ENCODE peak calls at places on chromosomes 3 and 15, in six cellular contexts. S is GM12878, X is HepG2, P is HCT116, I is K562, H is SK-N-SH. M is an unnamed sample.

GRCh38 chr3:95200384-95200783 is 1137.5 kb downstream of the NSUN3 start:
- DNase-seq in X (no peak), I (no peak), S (no peak), H (no peak), P (no peak), M (no peak)

GRCh38 chr15:75203017-75203907 is 1.6 kb downstream of the C15orf39 start:
- DNase-seq in S (no peak), X (no peak), P (no peak), I (peak; percentile 27), H (peak; percentile 38), M (peak; percentile 69)

GRCh38 chr3:132907293-132907692 is 130.9 kb upstream of the TMEM108 start:
- DNase-seq in P (no peak), H (no peak), I (no peak), X (no peak), S (no peak), M (no peak)

GRCh38 chr3:115660646-115661442 is 37.5 kb downstream of the GAP43 start:
- DNase-seq in X (no peak), I (no peak), S (no peak), H (no peak), P (no peak), M (no peak)

GRCh38 chr15:58457466-58457965 is 25.7 kb downstream of the LIPC start:
- DNase-seq in P (no peak), S (peak; percentile 88), H (no peak), I (no peak), X (no peak), M (no peak)

GRCh38 chr3:76047368-76047767 is 262.0 kb upstream of the ZNF717 start:
- DNase-seq in S (no peak), P (no peak), X (no peak), I (no peak), H (peak; percentile 39), M (no peak)

GRCh38 chr3:19427417-19428149 is 279.3 kb downstream of the KCNH8 start:
- DNase-seq in I (no peak), P (no peak), H (no peak), X (no peak), S (no peak), M (no peak)

GRCh38 chr3:11459147-11459837 is 184.4 kb downstream of the VGLL4 start:
- DNase-seq in H (no peak), P (no peak), S (no peak), I (no peak), X (no peak), M (no peak)

GRCh38 chr3:129481783-129482332 is 41.8 kb downstream of the IFT122 start:
- DNase-seq in P (no peak), H (peak; percentile 48), S (no peak), I (peak; percentile 24), X (no peak), M (no peak)

GRCh38 chr3:143794793-143795462 is 53.3 kb downstream of the SLC9A9 start:
- DNase-seq in P (no peak), S (no peak), I (no peak), X (no peak), H (no peak), M (no peak)

GRCh38 chr15:91335702-91336101 is 235.6 kb downstream of the SV2B start:
- DNase-seq in X (no peak), I (no peak), S (no peak), P (no peak), H (peak; percentile 29), M (no peak)

GRCh38 chr15:98401029-98401428 is 247.3 kb upstream of the IGF1R start:
- DNase-seq in H (no peak), X (no peak), P (no peak), I (no peak), S (no peak), M (no peak)

GRCh38 chr3:69558912-69559311 is 173.0 kb upstream of the FRMD4B start:
- DNase-seq in P (no peak), S (no peak), I (no peak), H (no peak), X (no peak), M (no peak)

GRCh38 chr15:75177360-75178071 is 24.2 kb upstream of the C15orf39 start:
- DNase-seq in S (no peak), I (no peak), P (no peak), X (no peak), H (peak; percentile 48), M (no peak)

GRCh38 chr15:74957301-74958035 is 896 bp upstream of the RPP25 start:
- DNase-seq in S (no peak), X (no peak), I (no peak), H (no peak), P (no peak), M (peak; percentile 43)

GRCh38 chr3:167318996-167319615 is 61.0 kb downstream of the ZBBX start:
- DNase-seq in H (no peak), S (no peak), P (no peak), X (no peak), I (no peak), M (no peak)

GRCh38 chr3:22322861-22323260 is 571.9 kb upstream of the ZNF385D start:
- DNase-seq in X (no peak), I (no peak), P (no peak), S (no peak), H (no peak), M (no peak)

GRCh38 chr15:38455096-38455495 is 1.2 kb downstream of the FAM98B start:
- DNase-seq in X (no peak), H (no peak), S (no peak), I (peak; percentile 22), P (no peak), M (no peak)

GRCh38 chr3:115217678-115218451 is 70.8 kb upstream of the ZBTB20 start:
- DNase-seq in S (no peak), I (peak; percentile 8), H (peak; percentile 35), X (peak; percentile 32), P (peak; percentile 42), M (peak; percentile 77)

GRCh38 chr15:85114886-85115285 is 133.2 kb downstream of the PDE8A start:
- DNase-seq in X (no peak), H (no peak), S (no peak), P (no peak), I (no peak), M (no peak)

GRCh38 chr3:193962986-193963683 is 172.8 kb upstream of the HES1 start:
- DNase-seq in P (no peak), S (no peak), X (no peak), I (no peak), H (no peak), M (no peak)

GRCh38 chr3:150319900-150320299 is 88.2 kb upstream of the TSC22D2 start:
- DNase-seq in H (no peak), P (peak; percentile 95), S (no peak), I (no peak), X (peak; percentile 39), M (peak; percentile 95)

GRCh38 chr15:71364117-71364584 is 248.9 kb downstream of the THSD4 start:
- DNase-seq in P (no peak), H (no peak), I (no peak), X (no peak), S (no peak), M (no peak)

GRCh38 chr3:193788189-193788946 is 195.4 kb downstream of the OPA1 start:
- DNase-seq in H (peak; percentile 75), X (peak; percentile 64), S (peak; percentile 9), I (peak; percentile 89), P (peak; percentile 51), M (peak; percentile 74)

GRCh38 chr3:46719735-46720271 is 2.1 kb upstream of the PRSS50 start:
- DNase-seq in X (no peak), P (no peak), I (no peak), H (no peak), S (no peak), M (no peak)

GRCh38 chr3:192409203-192409837 is 318.0 kb downstream of the FGF12 start:
- DNase-seq in I (no peak), H (peak; percentile 26), S (no peak), X (no peak), P (no peak), M (peak; percentile 43)

GRCh38 chr3:177300842-177301241 is 103.6 kb upstream of the TBL1XR1 start:
- DNase-seq in H (no peak), P (no peak), I (no peak), X (no peak), S (no peak), M (no peak)

GRCh38 chr15:81386947-81387346 is 12.9 kb upstream of the TMC3 start:
- DNase-seq in I (no peak), H (no peak), P (no peak), X (no peak), S (no peak), M (no peak)

GRCh38 chr15:81387629-81388430 is 13.8 kb upstream of the TMC3 start:
- DNase-seq in X (no peak), P (no peak), H (peak; percentile 66), I (no peak), S (no peak), M (no peak)

GRCh38 chr15:81394609-81395008 is 20.6 kb upstream of the TMC3 start:
- DNase-seq in S (no peak), X (no peak), H (no peak), P (no peak), I (no peak), M (no peak)

GRCh38 chr15:81388431-81388760 is 14.4 kb upstream of the TMC3 start:
- DNase-seq in S (no peak), I (no peak), H (no peak), X (no peak), P (no peak), M (no peak)

GRCh38 chr15:81391657-81392056 is 17.6 kb upstream of the TMC3 start:
- DNase-seq in I (no peak), S (no peak), X (no peak), H (no peak), P (no peak), M (no peak)
- TF ChIP-seq REST in I (no peak), S (no peak), X (no peak), H (no peak), P (no peak), M (no peak)

GRCh38 chr3:110420158-110420641 is 651.4 kb upstream of the NECTIN3 start:
- DNase-seq in I (no peak), X (no peak), H (no peak), P (peak; percentile 64), S (no peak), M (peak; percentile 55)
- TF ChIP-seq RAD21 in I (no peak), X (no peak), H (no peak), P (no peak), S (no peak), M (no peak)

DNA sequence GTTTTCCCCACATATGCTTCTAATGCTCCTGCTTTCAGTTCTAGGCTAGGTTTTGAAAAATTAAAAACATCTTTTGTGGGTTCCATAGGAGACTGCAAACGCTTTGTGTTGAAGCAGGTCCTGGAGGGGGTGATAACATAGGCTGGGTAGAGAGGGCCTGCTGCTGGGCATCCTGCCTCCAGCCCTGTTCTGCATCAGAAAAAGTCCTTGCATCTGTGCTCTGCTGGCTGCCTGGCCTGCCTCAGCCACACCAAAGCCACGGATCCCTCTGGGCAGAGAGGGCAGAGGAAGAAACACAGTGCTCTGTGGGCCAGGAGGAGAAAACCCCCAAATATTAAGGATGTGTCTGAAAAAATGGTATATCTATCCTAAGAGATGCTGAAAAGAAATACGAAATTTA is 3.9 kb upstream of the ARPP21 start:
- DNase-seq in X (no peak), P (no peak), I (no peak), S (no peak), H (peak; percentile 36), M (no peak)
- TF ChIP-seq REST in X (no peak), P (no peak), I (no peak), S (no peak), H (no peak), M (no peak)

DNA sequence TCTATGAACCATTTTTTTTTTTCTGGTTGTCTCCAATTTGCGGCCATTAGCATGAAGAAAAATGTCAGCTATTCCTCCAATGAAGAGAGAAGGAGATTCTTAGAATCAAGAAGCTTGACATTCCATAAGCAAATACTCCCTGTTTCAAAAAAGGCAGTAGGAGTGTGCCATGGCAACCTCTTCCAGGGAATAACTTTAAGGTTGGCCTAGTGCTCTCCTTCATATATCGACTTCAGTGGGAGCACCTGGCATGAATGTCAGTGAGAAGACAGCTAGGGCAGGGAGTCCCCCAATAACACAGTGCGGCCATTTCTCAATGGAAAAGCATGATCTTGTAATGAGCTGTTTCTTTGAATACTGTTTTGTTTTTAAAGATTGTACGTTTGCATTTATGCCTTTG is 493.0 kb upstream of the ATP11B start:
- DNase-seq in X (no peak), H (no peak), I (no peak), P (no peak), S (no peak), M (no peak)
- TF ChIP-seq RAD21 in X (no peak), H (no peak), I (no peak), P (no peak), S (no peak), M (no peak)